ENCODE peak calls at places on chromosomes 4 and X, in six cellular contexts. J is hippocampal formation; P is activated T-cell treated with anti-CD3 and anti-CD28 coated beads, Interleukin-2, amount 50 U/mL, for 72 hours; I is uterus; W is NCI-H1105 treated with DMSO at 0.1 percent for 48 hours; T is NCI-H1694. X is an unnamed sample.

GRCh38 chrX:43224496-43224895 is 431.6 kb upstream of the MAOA start:
- DNase-seq in J (no peak), P (no peak), I (no peak), W (no peak), T (no peak), X (no peak)

GRCh38 chr4:120049732-120050494 is 16.7 kb downstream of the MAD2L1 start:
- DNase-seq in J (peak; percentile 64), P (peak; percentile 72), I (peak; percentile 82), W (peak; percentile 45), T (peak; percentile 58), X (peak; percentile 45)

GRCh38 chrX:108699368-108699767 is 37.0 kb downstream of the IRS4 start:
- DNase-seq in J (no peak), P (no peak), I (no peak), W (peak; percentile 38), T (peak; percentile 30), X (no peak)

GRCh38 chrX:23387826-23388225 is 53.2 kb downstream of the PTCHD1 start:
- DNase-seq in J (no peak), P (no peak), I (no peak), W (no peak), T (no peak), X (no peak)

GRCh38 chr4:145887241-145887964 is 51.2 kb downstream of the ZNF827 start:
- DNase-seq in J (no peak), P (no peak), I (peak; percentile 63), W (no peak), T (no peak), X (peak; percentile 44)

GRCh38 chrX:10099411-10099810 is 57.4 kb upstream of the CLCN4 start:
- DNase-seq in J (no peak), P (no peak), I (no peak), W (no peak), T (no peak), X (no peak)

GRCh38 chrX:140040397-140040796 is 75.1 kb upstream of the CXorf66 start:
- DNase-seq in J (no peak), P (no peak), I (no peak), W (no peak), T (no peak), X (no peak)

GRCh38 chr4:138301536-138301935 is 59.4 kb upstream of the SLC7A11 start:
- DNase-seq in J (no peak), P (no peak), I (no peak), W (no peak), T (no peak), X (no peak)

GRCh38 chr4:32748498-32748897 is 2028.3 kb downstream of the PCDH7 start:
- DNase-seq in J (no peak), P (no peak), I (no peak), W (no peak), T (no peak), X (no peak)

GRCh38 chrX:71224969-71225368 is 1.9 kb downstream of the GJB1 start:
- DNase-seq in J (no peak), P (no peak), I (no peak), W (no peak), T (no peak), X (no peak)

GRCh38 chr4:183291070-183291469 is 29.0 kb downstream of the CLDN22 start:
- DNase-seq in J (no peak), P (no peak), I (no peak), W (no peak), T (no peak), X (no peak)

GRCh38 chrX:43973249-43973672 is at the start of gene NDP:
- DNase-seq in J (peak; percentile 49), P (no peak), I (no peak), W (no peak), T (no peak), X (no peak)

GRCh38 chr4:108109997-108110416 is 58.7 kb downstream of the LEF1 start:
- DNase-seq in J (no peak), P (no peak), I (no peak), W (no peak), T (no peak), X (no peak)

GRCh38 chr4:52204921-52205320 is 153.8 kb downstream of the SPATA18 start:
- DNase-seq in J (no peak), P (no peak), I (no peak), W (no peak), T (no peak), X (no peak)

GRCh38 chr4:146834263-146835034 is 111.2 kb downstream of the TTC29 start:
- DNase-seq in J (no peak), P (no peak), I (no peak), W (no peak), T (no peak), X (no peak)

GRCh38 chr4:178970433-178971140 is 1528.3 kb upstream of the AGA start:
- DNase-seq in J (no peak), P (no peak), I (no peak), W (no peak), T (no peak), X (no peak)

GRCh38 chr4:185219551-185220344 is 10.3 kb downstream of the SNX25 start:
- DNase-seq in J (no peak), P (no peak), I (peak; percentile 68), W (no peak), T (no peak), X (peak; percentile 73)

GRCh38 chr4:108113229-108113628 is 55.5 kb downstream of the LEF1 start:
- DNase-seq in J (no peak), P (peak; percentile 55), I (no peak), W (no peak), T (no peak), X (no peak)

GRCh38 chr4:138438608-138439007 is 196.5 kb upstream of the SLC7A11 start:
- DNase-seq in J (no peak), P (no peak), I (no peak), W (no peak), T (no peak), X (no peak)

GRCh38 chr4:165343353-165344191 is 16.1 kb downstream of the MSMO1 start:
- DNase-seq in J (no peak), P (no peak), I (no peak), W (peak; percentile 61), T (no peak), X (no peak)

GRCh38 chrX:40391662-40392061 is 189.1 kb upstream of the ATP6AP2 start:
- DNase-seq in J (no peak), P (no peak), I (no peak), W (peak; percentile 16), T (no peak), X (no peak)

GRCh38 chrX:119784747-119785446 is 6.5 kb downstream of the RPL39 start:
- DNase-seq in J (no peak), P (peak; percentile 59), I (no peak), W (no peak), T (peak; percentile 3), X (no peak)

GRCh38 chr4:130361616-130362015 is 1265.7 kb downstream of the C4orf33 start:
- DNase-seq in J (no peak), P (no peak), I (no peak), W (no peak), T (no peak), X (no peak)

GRCh38 chrX:109475174-109475891 is 6.6 kb downstream of the GUCY2F start:
- DNase-seq in J (peak; percentile 46), P (peak; percentile 14), I (peak; percentile 15), W (peak; percentile 63), T (peak; percentile 20), X (no peak)

GRCh38 chr4:102454981-102455690 is 46.0 kb upstream of the NFKB1 start:
- DNase-seq in J (no peak), P (no peak), I (no peak), W (no peak), T (no peak), X (no peak)

GRCh38 chrX:39418936-39419659 is 617.8 kb downstream of the MID1IP1 start:
- DNase-seq in J (no peak), P (no peak), I (peak; percentile 56), W (no peak), T (no peak), X (no peak)

GRCh38 chrX:48021026-48021900 is 14.5 kb downstream of the SPACA5 start:
- DNase-seq in J (peak; percentile 85), P (peak; percentile 78), I (peak; percentile 73), W (peak; percentile 74), T (peak; percentile 73), X (peak; percentile 53)

GRCh38 chr4:175536852-175537453 is 275.1 kb downstream of the GPM6A start:
- DNase-seq in J (no peak), P (no peak), I (no peak), W (peak; percentile 62), T (peak; percentile 6), X (peak; percentile 36)

GRCh38 chr4:40559585-40560465 is 69.8 kb downstream of the RBM47 start:
- DNase-seq in J (no peak), P (no peak), I (no peak), W (no peak), T (no peak), X (no peak)

GRCh38 chrX:40852573-40852972 is 117.2 kb upstream of the MED14 start:
- DNase-seq in J (no peak), P (no peak), I (no peak), W (no peak), T (no peak), X (no peak)

X was measured in skeletal muscle cell.